ENCODE peak calls at places on chromosomes 16 and 17, in eight cellular contexts. R is pancreas, C is heart right ventricle, A is DND-41, I is neural crest cell, V is IMR-90, X is suprapubic skin, W is H9. M is an unnamed sample.

GRCh38 chr16:54093281-54093680 is 193.3 kb downstream of the IRX3 start:
- DNase-seq in X (no peak), C (no peak), I (no peak), A (no peak), W (no peak), R (no peak), V (no peak), M (no peak)

GRCh38 chr17:70076189-70076588 is 1.2 kb downstream of the KCNJ16 start:
- DNase-seq in W (no peak), X (no peak), V (peak), C (no peak), I (no peak), R (no peak), A (no peak), M (no peak)

GRCh38 chr17:57911834-57912673 is 43.2 kb downstream of the CUEDC1 start:
- DNase-seq in X (peak), I (no peak), R (peak), V (no peak), C (peak), A (no peak), W (peak), M (no peak)

GRCh38 chr16:16033208-16033717 is 83.8 kb downstream of the ABCC1 start:
- DNase-seq in R (no peak), V (no peak), X (no peak), I (no peak), A (peak), C (no peak), W (no peak), M (no peak)

GRCh38 chr17:54945671-54946070 is 22.8 kb downstream of the COX11 start:
- DNase-seq in W (no peak), I (no peak), V (no peak), R (no peak), X (no peak), A (no peak), C (no peak), M (no peak)

GRCh38 chr16:69017036-69017783 is 88.2 kb upstream of the HAS3 start:
- DNase-seq in I (no peak), C (no peak), R (no peak), W (no peak), X (no peak), A (no peak), V (peak), M (no peak)

GRCh38 chr16:51540259-51540658 is 389.2 kb upstream of the SALL1 start:
- DNase-seq in W (no peak), A (no peak), V (peak), X (no peak), I (no peak), R (no peak), C (no peak), M (no peak)

GRCh38 chr17:66535611-66536010 is 233.2 kb downstream of the PRKCA start:
- DNase-seq in V (no peak), W (no peak), I (no peak), X (no peak), R (no peak), C (no peak), A (peak), M (no peak)

GRCh38 chr16:83336630-83337029 is 471.1 kb upstream of the HSBP1 start:
- DNase-seq in X (no peak), V (peak), R (no peak), A (no peak), W (no peak), C (no peak), I (no peak), M (no peak)

GRCh38 chr17:38725066-38725465 is 5.1 kb upstream of the CISD3 start:
- DNase-seq in X (no peak), C (no peak), A (no peak), W (no peak), R (no peak), V (no peak), I (no peak), M (no peak)

GRCh38 chr17:79230576-79230975 is 156.0 kb downstream of the ENGASE start:
- DNase-seq in V (no peak), X (no peak), W (no peak), R (no peak), A (no peak), I (no peak), C (no peak), M (no peak)

GRCh38 chr16:81035975-81036750 is 521 bp downstream of the ATMIN start:
- DNase-seq in I (peak), X (peak), C (peak), V (peak), W (peak), A (peak), R (peak), M (no peak)

GRCh38 chr16:66478733-66479511 is 51.8 kb downstream of the BEAN1 start:
- DNase-seq in W (peak), V (peak), R (peak), I (peak), X (peak), C (peak), A (peak), M (peak)

GRCh38 chr17:34797724-34798123 is 163.5 kb downstream of the CCT6B start:
- DNase-seq in V (peak), R (no peak), I (peak), C (no peak), A (peak), X (no peak), W (peak), M (no peak)

GRCh38 chr17:63834431-63835166 is 7.1 kb upstream of the FTSJ3 start:
- DNase-seq in W (peak), R (no peak), X (no peak), A (peak), I (peak), C (no peak), V (peak), M (no peak)

GRCh38 chr16:17853958-17854357 is 383.2 kb upstream of the XYLT1 start:
- DNase-seq in C (no peak), I (no peak), V (no peak), X (no peak), A (no peak), W (no peak), R (no peak), M (no peak)

GRCh38 chr17:19482571-19482970 is 51.1 kb upstream of the SLC47A1 start:
- DNase-seq in I (no peak), C (no peak), A (no peak), W (no peak), X (no peak), R (no peak), V (peak), M (no peak)

GRCh38 chr16:31202402-31203385 is at the start of gene PYCARD:
- DNase-seq in W (peak), C (peak), V (peak), A (peak), X (peak), R (no peak), I (no peak), M (no peak)

GRCh38 chr16:4940719-4941118 is 3.8 kb upstream of the PPL start:
- DNase-seq in X (no peak), I (no peak), W (no peak), V (no peak), R (no peak), A (no peak), C (no peak), M (no peak)

GRCh38 chr17:17684901-17685774 is 3.9 kb downstream of the RAI1 start:
- DNase-seq in W (peak), X (no peak), V (peak), C (peak), I (no peak), R (peak), A (no peak), M (no peak)

GRCh38 chr17:38894276-38894675 is 24.4 kb downstream of the LASP1 start:
- DNase-seq in V (no peak), R (no peak), W (peak), A (no peak), X (no peak), C (no peak), I (no peak), M (no peak)

GRCh38 chr17:78322858-78323455 is 36.9 kb downstream of the SOCS3 start:
- DNase-seq in A (no peak), R (no peak), W (no peak), C (peak), X (peak), I (no peak), V (no peak), M (no peak)

GRCh38 chr16:4433914-4434787 is 8.5 kb downstream of the DNAJA3 start:
- DNase-seq in W (no peak), I (no peak), R (no peak), X (no peak), C (no peak), V (no peak), A (no peak), M (no peak)

GRCh38 chr16:7871979-7872378 is 539.3 kb downstream of the RBFOX1 start:
- DNase-seq in C (no peak), A (no peak), I (no peak), X (no peak), W (no peak), R (no peak), V (no peak), M (no peak)

GRCh38 chr17:79463421-79464309 is 147.2 kb downstream of the RBFOX3 start:
- DNase-seq in A (no peak), X (no peak), C (no peak), W (no peak), V (no peak), I (no peak), R (no peak), M (no peak)

GRCh38 chr16:24013733-24014645 is 178.2 kb downstream of the PRKCB start:
- DNase-seq in R (no peak), V (no peak), W (no peak), C (peak), I (no peak), X (no peak), A (peak), M (no peak)

GRCh38 chr17:77958716-77959215 is 263 bp downstream of the TNRC6C start:
- DNase-seq in C (no peak), W (no peak), V (no peak), X (no peak), I (no peak), A (no peak), R (no peak), M (no peak)

GRCh38 chr16:77553130-77553529 is 118.3 kb upstream of the ADAMTS18 start:
- DNase-seq in I (no peak), W (no peak), R (no peak), A (no peak), C (no peak), X (no peak), V (no peak), M (no peak)

GRCh38 chr17:58528443-58528842 is 14.0 kb upstream of the MTMR4 start:
- DNase-seq in I (no peak), W (no peak), R (no peak), X (no peak), V (no peak), A (no peak), C (no peak), M (no peak)

GRCh38 chr17:76268991-76269981 is 4.1 kb downstream of the UBALD2 start:
- DNase-seq in W (no peak), I (no peak), C (peak), X (no peak), V (no peak), R (no peak), A (no peak), M (no peak)

GRCh38 chr16:65621640-65622039 is 499.8 kb upstream of the CDH11 start:
- DNase-seq in W (no peak), R (no peak), C (no peak), A (no peak), X (no peak), V (no peak), I (no peak), M (no peak)

GRCh38 chr17:21106316-21106715 is 20.4 kb upstream of the DHRS7B start:
- DNase-seq in C (no peak), I (no peak), X (no peak), A (no peak), V (no peak), W (no peak), R (no peak), M (no peak)

GRCh38 chr17:34652001-34652400 is 72.6 kb downstream of the TMEM132E start:
- DNase-seq in X (no peak), W (no peak), I (no peak), A (no peak), V (no peak), C (no peak), R (no peak), M (no peak)

GRCh38 chr16:85607331-85607765 is 5.8 kb upstream of the GSE1 start:
- DNase-seq in V (no peak), R (no peak), X (no peak), C (no peak), W (peak), A (peak), I (peak), M (no peak)
- TF ChIP-seq CTCF in V (no peak), R (no peak), X (no peak), C (no peak), W (peak), A (peak), I (peak), M (no peak)

GRCh38 chr16:50368410-50369132 is at the start of gene BRD7:
- DNase-seq in R (peak), V (peak), X (no peak), C (peak), W (peak), A (peak), I (peak), M (no peak)
- TF ChIP-seq CTCF in R (no peak), V (peak), X (no peak), C (peak), W (peak), A (peak), I (peak), M (peak)

DNA sequence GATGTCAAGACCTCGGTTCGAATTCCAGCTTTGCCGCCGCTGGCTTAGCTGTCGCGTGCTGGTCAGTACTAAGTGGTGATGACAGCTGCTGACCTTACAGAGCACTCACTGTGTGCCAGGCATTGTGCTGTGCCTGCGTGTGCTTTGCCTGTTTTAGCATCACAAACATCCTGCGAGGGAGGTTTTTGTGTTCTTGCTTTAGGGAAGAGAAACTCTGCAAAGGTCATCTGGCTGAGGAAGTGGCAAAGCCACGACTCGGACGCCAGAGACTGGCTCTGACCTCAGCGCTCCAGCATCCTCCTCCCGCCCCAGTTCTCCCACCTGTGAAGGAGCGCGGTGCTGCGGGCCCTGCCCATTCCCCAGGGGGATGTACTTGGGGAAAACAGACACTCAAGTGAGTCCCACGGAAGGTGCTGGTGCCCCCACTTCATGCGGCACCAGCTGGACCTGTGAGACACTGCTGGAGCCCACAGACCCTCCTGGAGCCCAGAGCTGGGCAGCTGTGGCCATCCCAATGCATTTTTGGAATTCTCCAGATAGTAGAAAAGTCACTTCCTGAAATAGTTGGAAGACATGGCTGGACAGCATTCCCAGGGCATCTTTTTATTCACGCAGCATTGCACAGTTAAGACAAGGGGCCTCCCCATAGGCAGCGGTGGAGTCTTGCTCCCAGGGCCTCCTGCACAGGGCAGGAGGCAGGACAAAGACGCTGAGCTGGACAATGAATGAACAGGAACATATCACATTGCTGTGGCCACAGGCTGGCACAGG is 20.0 kb upstream of the HERPUD1 start:
- DNase-seq in R (no peak), V (peak), C (peak), I (no peak), W (no peak), X (no peak), A (no peak), M (no peak)
- TF ChIP-seq CTCF in R (no peak), V (no peak), C (no peak), I (no peak), W (no peak), X (no peak), A (no peak), M (no peak)

DNA sequence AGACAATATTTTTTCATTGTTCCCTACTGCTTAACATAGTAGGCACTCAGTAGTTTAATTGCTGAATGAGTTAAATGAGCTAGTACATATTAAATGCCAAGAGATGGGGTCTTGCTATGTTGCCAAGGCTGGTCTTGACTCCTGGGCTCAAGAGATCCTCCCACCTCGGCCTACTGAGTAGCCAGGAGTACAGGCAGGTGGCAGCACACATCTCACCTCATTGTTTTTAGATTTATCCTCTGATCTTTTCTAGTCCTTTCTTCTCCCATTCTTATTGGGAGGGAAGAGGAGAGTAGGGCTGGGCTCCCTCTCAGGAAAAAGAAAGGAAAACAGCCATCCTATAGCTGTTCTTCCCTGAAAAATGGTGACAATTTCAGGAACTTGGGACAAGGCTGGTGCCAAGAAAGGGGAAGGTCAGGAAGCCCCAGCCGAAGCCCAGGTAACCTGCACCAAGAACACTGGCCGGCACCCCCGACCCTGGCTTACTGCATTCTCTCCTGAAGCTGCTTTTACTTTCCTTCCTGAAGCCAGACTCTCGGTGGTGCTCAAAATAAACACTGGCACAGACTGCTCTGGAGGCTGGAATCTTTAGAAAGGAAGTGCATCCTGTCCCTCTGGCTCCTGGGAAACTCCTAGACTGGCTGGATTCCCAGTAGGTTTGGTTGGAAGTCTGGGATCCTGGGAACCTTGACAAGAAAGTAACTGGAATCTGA is 2.7 kb downstream of the TNFAIP1 start:
- DNase-seq in V (peak), X (no peak), A (no peak), R (no peak), I (no peak), W (no peak), C (peak), M (no peak)
- TF ChIP-seq CTCF in V (no peak), X (no peak), A (no peak), R (no peak), I (no peak), W (no peak), C (no peak), M (no peak)

GRCh38 chr17:71098071-71098470 is 928.7 kb downstream of the KCNJ2 start:
- DNase-seq in W (no peak), C (no peak), R (no peak), A (peak), V (no peak), X (no peak), I (no peak), M (no peak)

DNA sequence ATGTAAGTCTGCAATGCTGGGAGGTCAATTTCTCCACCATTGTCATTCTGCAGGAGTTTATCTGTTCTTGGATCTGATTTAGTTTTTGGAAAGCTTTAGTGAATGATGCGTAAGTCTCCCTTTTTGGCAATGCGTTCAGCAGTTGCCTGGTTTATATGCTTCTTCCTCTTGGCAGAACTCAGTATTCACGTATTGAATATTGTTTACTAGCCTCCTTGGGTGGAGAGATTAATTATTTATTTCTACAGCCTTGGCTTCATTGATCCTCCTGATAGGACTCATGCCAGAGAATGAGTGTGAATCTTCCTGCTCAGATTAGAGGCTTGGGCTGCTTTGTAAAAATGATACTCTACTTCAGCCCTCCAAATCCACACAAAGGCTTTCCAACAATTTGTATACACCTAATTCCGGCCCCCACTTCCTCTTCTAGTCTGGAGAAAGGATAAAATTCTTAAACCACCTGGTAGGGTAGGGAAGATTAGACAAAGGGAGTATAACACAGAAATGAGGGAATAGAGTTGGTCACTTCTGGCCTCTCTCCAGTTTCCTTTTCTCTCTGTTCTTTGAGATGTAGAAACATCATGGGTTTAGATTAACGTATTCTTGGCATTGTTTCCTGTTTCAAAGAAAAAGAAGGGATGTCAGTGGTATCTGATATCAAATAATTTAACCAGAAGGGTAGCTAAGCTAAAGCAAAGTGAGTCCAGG is 929.8 kb downstream of the KCNJ2 start:
- DNase-seq in R (no peak), I (no peak), C (no peak), X (no peak), W (no peak), A (no peak), V (no peak), M (no peak)
- TF ChIP-seq CTCF in R (no peak), I (no peak), C (no peak), X (no peak), W (no peak), A (no peak), V (no peak), M (no peak)

GRCh38 chr17:81258292-81258691 is 19.2 kb downstream of the NDUFAF8 start:
- DNase-seq in W (peak), X (no peak), R (no peak), V (no peak), C (no peak), I (no peak), A (no peak), M (no peak)
- TF ChIP-seq CTCF in W (peak), X (no peak), R (no peak), V (no peak), C (no peak), I (no peak), A (no peak), M (no peak)